ENCODE peak calls at places on chromosomes 13 and 19, in seven cellular contexts. One of them, this sample, is unnamed.

GRCh38 chr19:57406516-57407123 is 4.3 kb upstream of the ZNF17 start:
- DNase-seq in epithelial cell of esophagus: peak; percentile 82
- DNase-seq in uterus: no peak
- DNase-seq in astrocyte of the spinal cord: peak; percentile 22
- DNase-seq in coronary artery: no peak
- DNase-seq in AG04450: peak; percentile 15
- DNase-seq in fibroblast of lung: peak; percentile 16
- DNase-seq in this sample: peak; percentile 45

GRCh38 chr19:34707661-34708060 is 26.4 kb upstream of the ZNF181 start:
- DNase-seq in AG04450: no peak
- DNase-seq in epithelial cell of esophagus: no peak
- DNase-seq in coronary artery: no peak
- DNase-seq in uterus: no peak
- DNase-seq in fibroblast of lung: no peak
- DNase-seq in astrocyte of the spinal cord: no peak
- DNase-seq in this sample: no peak

GRCh38 chr13:48038763-48039162 is 1.2 kb downstream of the NUDT15 start:
- DNase-seq in uterus: no peak
- DNase-seq in coronary artery: no peak
- DNase-seq in fibroblast of lung: no peak
- DNase-seq in epithelial cell of esophagus: peak; percentile 32
- DNase-seq in AG04450: no peak
- DNase-seq in astrocyte of the spinal cord: no peak
- DNase-seq in this sample: no peak

GRCh38 chr19:5586300-5587070 is 18.7 kb upstream of the TINCR start:
- DNase-seq in fibroblast of lung: peak; percentile 10
- DNase-seq in AG04450: no peak
- DNase-seq in epithelial cell of esophagus: no peak
- DNase-seq in astrocyte of the spinal cord: no peak
- DNase-seq in uterus: no peak
- DNase-seq in coronary artery: no peak
- DNase-seq in this sample: no peak

GRCh38 chr13:44141213-44141724 is 232.4 kb upstream of the SERP2 start:
- DNase-seq in AG04450: no peak
- DNase-seq in fibroblast of lung: peak; percentile 27
- DNase-seq in uterus: no peak
- DNase-seq in coronary artery: no peak
- DNase-seq in epithelial cell of esophagus: peak; percentile 48
- DNase-seq in astrocyte of the spinal cord: peak; percentile 22
- DNase-seq in this sample: peak; percentile 31

GRCh38 chr19:19111967-19112580 is 26.2 kb downstream of the TMEM161A start:
- DNase-seq in AG04450: no peak
- DNase-seq in astrocyte of the spinal cord: no peak
- DNase-seq in fibroblast of lung: no peak
- DNase-seq in uterus: no peak
- DNase-seq in coronary artery: no peak
- DNase-seq in epithelial cell of esophagus: no peak
- DNase-seq in this sample: no peak

GRCh38 chr13:78587395-78587794 is 16.0 kb downstream of the POU4F1 start:
- DNase-seq in epithelial cell of esophagus: no peak
- DNase-seq in astrocyte of the spinal cord: no peak
- DNase-seq in coronary artery: no peak
- DNase-seq in fibroblast of lung: no peak
- DNase-seq in uterus: no peak
- DNase-seq in AG04450: no peak
- DNase-seq in this sample: no peak

GRCh38 chr19:35116085-35116801 is 620 bp downstream of the FXYD3 start:
- DNase-seq in uterus: no peak
- DNase-seq in AG04450: no peak
- DNase-seq in epithelial cell of esophagus: peak; percentile 87
- DNase-seq in coronary artery: no peak
- DNase-seq in astrocyte of the spinal cord: no peak
- DNase-seq in fibroblast of lung: no peak
- DNase-seq in this sample: no peak

GRCh38 chr19:3142292-3142670 is 6.4 kb downstream of the GNA15 start:
- DNase-seq in astrocyte of the spinal cord: peak; percentile 73
- DNase-seq in coronary artery: no peak
- DNase-seq in fibroblast of lung: peak; percentile 77
- DNase-seq in AG04450: peak; percentile 42
- DNase-seq in epithelial cell of esophagus: peak; percentile 84
- DNase-seq in uterus: no peak
- DNase-seq in this sample: peak; percentile 90

GRCh38 chr19:48565090-48565489 is 13.1 kb downstream of the SULT2B1 start:
- DNase-seq in epithelial cell of esophagus: peak; percentile 60
- DNase-seq in AG04450: no peak
- DNase-seq in coronary artery: no peak
- DNase-seq in uterus: no peak
- DNase-seq in astrocyte of the spinal cord: no peak
- DNase-seq in fibroblast of lung: peak; percentile 46
- DNase-seq in this sample: peak; percentile 60

GRCh38 chr19:1259206-1259872 is 9.8 kb upstream of the CIRBP start:
- DNase-seq in AG04450: no peak
- DNase-seq in coronary artery: peak; percentile 87
- DNase-seq in astrocyte of the spinal cord: peak; percentile 58
- DNase-seq in uterus: peak; percentile 76
- DNase-seq in epithelial cell of esophagus: peak; percentile 59
- DNase-seq in fibroblast of lung: peak; percentile 60
- DNase-seq in this sample: peak; percentile 71

GRCh38 chr19:50546527-50547221 is 21.6 kb downstream of the LRRC4B start:
- DNase-seq in coronary artery: no peak
- DNase-seq in astrocyte of the spinal cord: no peak
- DNase-seq in epithelial cell of esophagus: no peak
- DNase-seq in fibroblast of lung: no peak
- DNase-seq in uterus: no peak
- DNase-seq in AG04450: no peak
- DNase-seq in this sample: no peak

GRCh38 chr19:40611096-40611495 is 9.9 kb downstream of the LTBP4 start:
- DNase-seq in fibroblast of lung: no peak
- DNase-seq in AG04450: no peak
- DNase-seq in coronary artery: no peak
- DNase-seq in uterus: no peak
- DNase-seq in epithelial cell of esophagus: peak; percentile 82
- DNase-seq in astrocyte of the spinal cord: no peak
- DNase-seq in this sample: no peak

GRCh38 chr13:111518161-111518791 is 197.8 kb downstream of the TEX29 start:
- DNase-seq in epithelial cell of esophagus: no peak
- DNase-seq in uterus: no peak
- DNase-seq in astrocyte of the spinal cord: no peak
- DNase-seq in AG04450: no peak
- DNase-seq in fibroblast of lung: no peak
- DNase-seq in coronary artery: no peak
- DNase-seq in this sample: no peak

GRCh38 chr19:32570081-32570785 is 10.8 kb upstream of the PDCD5 start:
- DNase-seq in fibroblast of lung: peak; percentile 25
- DNase-seq in coronary artery: peak; percentile 33
- DNase-seq in uterus: peak; percentile 50
- DNase-seq in epithelial cell of esophagus: peak; percentile 63
- DNase-seq in AG04450: peak; percentile 18
- DNase-seq in astrocyte of the spinal cord: peak; percentile 50
- DNase-seq in this sample: peak; percentile 63

GRCh38 chr13:37753776-37754175 is 115.8 kb downstream of the TRPC4 start:
- DNase-seq in astrocyte of the spinal cord: no peak
- DNase-seq in AG04450: no peak
- DNase-seq in coronary artery: no peak
- DNase-seq in uterus: no peak
- DNase-seq in fibroblast of lung: no peak
- DNase-seq in epithelial cell of esophagus: no peak
- DNase-seq in this sample: no peak

GRCh38 chr13:106297283-106297682 is 238.2 kb downstream of the EFNB2 start:
- DNase-seq in AG04450: no peak
- DNase-seq in astrocyte of the spinal cord: no peak
- DNase-seq in epithelial cell of esophagus: no peak
- DNase-seq in coronary artery: no peak
- DNase-seq in uterus: no peak
- DNase-seq in fibroblast of lung: no peak
- DNase-seq in this sample: no peak

GRCh38 chr13:114143806-114144605 is 11.6 kb upstream of the RASA3 start:
- DNase-seq in uterus: no peak
- DNase-seq in epithelial cell of esophagus: no peak
- DNase-seq in coronary artery: no peak
- DNase-seq in AG04450: no peak
- DNase-seq in astrocyte of the spinal cord: no peak
- DNase-seq in fibroblast of lung: no peak
- DNase-seq in this sample: no peak

GRCh38 chr13:96947343-96947910 is 46.8 kb downstream of the OXGR1 start:
- DNase-seq in AG04450: no peak
- DNase-seq in fibroblast of lung: no peak
- DNase-seq in uterus: no peak
- DNase-seq in astrocyte of the spinal cord: no peak
- DNase-seq in epithelial cell of esophagus: no peak
- DNase-seq in coronary artery: no peak
- DNase-seq in this sample: no peak

GRCh38 chr19:49058592-49058991 is 1.0 kb upstream of the CGB7 start:
- DNase-seq in coronary artery: no peak
- DNase-seq in epithelial cell of esophagus: peak; percentile 57
- DNase-seq in uterus: no peak
- DNase-seq in AG04450: no peak
- DNase-seq in fibroblast of lung: peak; percentile 51
- DNase-seq in astrocyte of the spinal cord: peak; percentile 35
- DNase-seq in this sample: peak; percentile 53

GRCh38 chr19:1590641-1591397 is 1.8 kb downstream of the MBD3 start:
- DNase-seq in uterus: no peak
- DNase-seq in AG04450: no peak
- DNase-seq in epithelial cell of esophagus: peak; percentile 46
- DNase-seq in fibroblast of lung: no peak
- DNase-seq in astrocyte of the spinal cord: peak; percentile 12
- DNase-seq in coronary artery: no peak
- DNase-seq in this sample: no peak

GRCh38 chr13:84431646-84432045 is 549.4 kb upstream of the SLITRK1 start:
- DNase-seq in epithelial cell of esophagus: no peak
- DNase-seq in astrocyte of the spinal cord: peak; percentile 41
- DNase-seq in uterus: no peak
- DNase-seq in fibroblast of lung: peak; percentile 85
- DNase-seq in AG04450: no peak
- DNase-seq in coronary artery: no peak
- DNase-seq in this sample: peak; percentile 31

GRCh38 chr19:43432866-43433673 is 18.4 kb downstream of the TEX101 start:
- DNase-seq in fibroblast of lung: peak; percentile 38
- DNase-seq in epithelial cell of esophagus: peak; percentile 75
- DNase-seq in astrocyte of the spinal cord: peak; percentile 47
- DNase-seq in uterus: peak; percentile 22
- DNase-seq in AG04450: no peak
- DNase-seq in coronary artery: no peak
- DNase-seq in this sample: peak; percentile 51

GRCh38 chr19:38852231-38853044 is 2.7 kb upstream of the HNRNPL start:
- DNase-seq in fibroblast of lung: peak; percentile 69
- DNase-seq in AG04450: no peak
- DNase-seq in coronary artery: peak; percentile 84
- DNase-seq in astrocyte of the spinal cord: peak; percentile 54
- DNase-seq in epithelial cell of esophagus: peak; percentile 93
- DNase-seq in uterus: peak; percentile 63
- DNase-seq in this sample: peak; percentile 83

GRCh38 chr13:73958657-73959397 is 175.4 kb downstream of the KLF12 start:
- DNase-seq in AG04450: no peak
- DNase-seq in epithelial cell of esophagus: peak; percentile 93
- DNase-seq in fibroblast of lung: no peak
- DNase-seq in astrocyte of the spinal cord: no peak
- DNase-seq in uterus: no peak
- DNase-seq in coronary artery: no peak
- DNase-seq in this sample: no peak

GRCh38 chr19:41877490-41877876 is 404 bp downstream of the CD79A start:
- DNase-seq in uterus: no peak
- DNase-seq in fibroblast of lung: no peak
- DNase-seq in epithelial cell of esophagus: no peak
- DNase-seq in AG04450: no peak
- DNase-seq in astrocyte of the spinal cord: no peak
- DNase-seq in coronary artery: no peak
- DNase-seq in this sample: no peak
- H3K4me3 ChIP-seq in uterus: no peak overlapping the region
- H3K4me3 ChIP-seq in fibroblast of lung: no peak overlapping the region
- H3K4me3 ChIP-seq in epithelial cell of esophagus: no peak overlapping the region
- H3K4me3 ChIP-seq in AG04450: no peak overlapping the region
- H3K4me3 ChIP-seq in astrocyte of the spinal cord: no peak overlapping the region
- H3K4me3 ChIP-seq in coronary artery: no peak overlapping the region
- H3K4me3 ChIP-seq in this sample: no peak overlapping the region

DNA sequence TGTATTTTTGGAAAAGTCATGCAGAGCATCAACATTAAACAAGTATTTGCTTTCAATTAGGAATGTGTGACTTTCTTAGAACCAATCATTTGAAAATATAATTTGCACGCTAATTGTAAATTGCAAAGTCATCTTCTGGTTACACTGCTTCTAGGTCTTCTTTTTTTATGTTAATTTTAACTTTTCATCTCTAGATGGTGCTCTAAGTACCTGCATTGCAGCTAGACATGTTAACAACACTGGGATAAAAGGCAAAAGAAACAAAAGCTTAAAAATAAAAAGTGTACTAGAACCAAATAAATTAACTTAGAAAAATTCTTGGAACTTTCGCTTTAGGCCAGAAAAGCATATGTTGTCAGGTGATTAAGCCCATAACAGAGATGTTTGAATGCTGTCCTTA is 2758.2 kb downstream of the PCDH9 start:
- DNase-seq in coronary artery: no peak
- DNase-seq in uterus: no peak
- DNase-seq in astrocyte of the spinal cord: peak; percentile 65
- DNase-seq in AG04450: peak; percentile 11
- DNase-seq in epithelial cell of esophagus: peak; percentile 47
- DNase-seq in fibroblast of lung: peak; percentile 51
- DNase-seq in this sample: peak; percentile 57
- TF ChIP-seq CTCF in coronary artery: peak; percentile 21
- TF ChIP-seq CTCF in uterus: no peak
- TF ChIP-seq CTCF in astrocyte of the spinal cord: peak; percentile 42
- TF ChIP-seq CTCF in AG04450: peak; percentile 67
- TF ChIP-seq CTCF in epithelial cell of esophagus: peak; percentile 52
- TF ChIP-seq CTCF in fibroblast of lung: no peak
- TF ChIP-seq CTCF in this sample: peak; percentile 60

GRCh38 chr13:94327318-94327717 is 152.2 kb downstream of the DCT start:
- DNase-seq in uterus: no peak
- DNase-seq in fibroblast of lung: peak; percentile 65
- DNase-seq in AG04450: no peak
- DNase-seq in epithelial cell of esophagus: no peak
- DNase-seq in astrocyte of the spinal cord: no peak
- DNase-seq in coronary artery: no peak
- DNase-seq in this sample: no peak
- H3K4me3 ChIP-seq in uterus: no peak overlapping the region
- H3K4me3 ChIP-seq in fibroblast of lung: no peak overlapping the region
- H3K4me3 ChIP-seq in AG04450: no peak overlapping the region
- H3K4me3 ChIP-seq in epithelial cell of esophagus: no peak overlapping the region
- H3K4me3 ChIP-seq in astrocyte of the spinal cord: no peak overlapping the region
- H3K4me3 ChIP-seq in coronary artery: no peak overlapping the region
- H3K4me3 ChIP-seq in this sample: no peak overlapping the region

DNA sequence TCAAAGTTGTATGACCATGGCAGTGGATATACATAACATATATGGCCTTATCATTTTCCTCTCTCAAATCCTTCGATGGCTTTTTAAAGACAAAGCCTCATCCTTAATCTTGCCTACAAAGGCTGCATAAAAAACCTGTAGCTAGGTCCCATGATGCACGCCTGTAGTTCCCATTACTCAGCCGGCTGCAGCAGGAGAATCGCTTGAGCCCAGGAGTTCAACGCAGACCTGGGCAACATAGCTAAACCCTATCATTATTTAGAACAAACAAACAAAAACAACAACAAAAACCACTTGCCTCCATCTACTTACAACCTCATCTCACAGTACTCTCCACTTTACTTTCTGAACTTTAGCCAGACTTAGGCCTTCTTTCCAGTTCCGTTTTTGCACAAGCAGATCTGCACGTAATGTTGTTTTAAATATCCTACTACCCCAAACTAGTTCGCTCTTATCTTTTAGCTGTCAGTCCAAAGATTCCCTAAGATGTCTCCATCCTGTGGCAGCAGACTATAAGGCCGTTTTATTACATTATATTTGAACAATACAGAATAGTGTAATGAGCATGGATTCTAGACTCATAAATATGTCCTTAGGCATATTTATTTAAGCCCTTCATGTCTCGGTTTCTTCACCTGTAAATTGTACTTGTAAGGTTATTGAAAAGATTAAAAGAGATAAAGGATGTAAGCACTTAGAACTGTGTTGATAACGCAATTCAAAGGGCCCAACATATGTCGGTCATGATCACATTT is 969 bp upstream of the POMP start:
- DNase-seq in AG04450: no peak
- DNase-seq in epithelial cell of esophagus: peak; percentile 16
- DNase-seq in coronary artery: no peak
- DNase-seq in uterus: no peak
- DNase-seq in fibroblast of lung: peak; percentile 7
- DNase-seq in astrocyte of the spinal cord: no peak
- DNase-seq in this sample: peak; percentile 35
- TF ChIP-seq CTCF in AG04450: peak; percentile 42
- TF ChIP-seq CTCF in epithelial cell of esophagus: peak; percentile 15
- TF ChIP-seq CTCF in coronary artery: no peak
- TF ChIP-seq CTCF in uterus: no peak
- TF ChIP-seq CTCF in fibroblast of lung: no peak
- TF ChIP-seq CTCF in astrocyte of the spinal cord: peak; percentile 20
- TF ChIP-seq CTCF in this sample: peak; percentile 39

This sample was measured in AG10803.